ENCODE peak calls at places on chromosomes 11 and 22, in eight cellular contexts. G is effector memory CD4-positive, alpha-beta T cell; P is neural progenitor cell; D is upper lobe of right lung; E is HCT116; B is Panc1; F is lung; A is left ventricle myocardium inferior. J is an unnamed sample.

GRCh38 chr22:41481131-41481830 is 12.4 kb downstream of the ACO2 start:
- DNase-seq in D (no peak), B (peak; percentile 4), G (no peak), F (peak; percentile 61), P (no peak), A (peak; percentile 24), E (no peak), J (no peak)

GRCh38 chr11:66411323-66411722 is 9.5 kb upstream of the NPAS4 start:
- DNase-seq in G (no peak), A (no peak), P (no peak), B (no peak), E (no peak), F (no peak), D (no peak), J (no peak)

GRCh38 chr11:89235976-89236375 is 58.3 kb downstream of the TYR start:
- DNase-seq in F (no peak), P (no peak), A (no peak), E (no peak), G (no peak), D (no peak), B (no peak), J (no peak)

GRCh38 chr11:116733959-116734517 is 38.7 kb downstream of the BUD13 start:
- DNase-seq in P (peak; percentile 36), G (no peak), D (no peak), F (no peak), E (no peak), B (no peak), A (no peak), J (no peak)

GRCh38 chr11:123833095-123833494 is 26.9 kb upstream of the OR6M1 start:
- DNase-seq in D (no peak), G (no peak), F (no peak), A (no peak), B (no peak), E (no peak), P (no peak), J (no peak)

GRCh38 chr11:70226967-70227366 is 23.9 kb downstream of the FADD start:
- DNase-seq in F (no peak), G (no peak), D (no peak), B (no peak), P (peak; percentile 49), E (peak; percentile 23), A (no peak), J (no peak)

GRCh38 chr11:8106679-8107078 is 25.7 kb downstream of the TUB start:
- DNase-seq in E (no peak), D (no peak), F (no peak), G (no peak), A (peak; percentile 54), P (no peak), B (no peak), J (no peak)

GRCh38 chr11:46590740-46591606 is 2.9 kb downstream of the AMBRA1 start:
- DNase-seq in P (no peak), F (no peak), E (no peak), D (no peak), A (no peak), G (no peak), B (no peak), J (no peak)

GRCh38 chr11:119772581-119772980 is 43.6 kb upstream of the NECTIN1 start:
- DNase-seq in F (no peak), B (no peak), A (no peak), D (peak; percentile 8), E (no peak), G (no peak), P (no peak), J (no peak)

GRCh38 chr11:123494195-123495050 is 64.4 kb downstream of the GRAMD1B start:
- DNase-seq in F (no peak), B (no peak), G (no peak), E (no peak), P (peak; percentile 80), D (no peak), A (no peak), J (no peak)

GRCh38 chr11:9609841-9610240 is 36.4 kb downstream of the WEE1 start:
- DNase-seq in B (no peak), P (no peak), D (no peak), F (no peak), G (no peak), A (no peak), E (no peak), J (no peak)

GRCh38 chr11:60942207-60942606 is 9.8 kb downstream of the SLC15A3 start:
- DNase-seq in F (no peak), E (no peak), A (no peak), B (no peak), D (no peak), G (no peak), P (no peak), J (no peak)

GRCh38 chr22:24156146-24156914 is 25.0 kb upstream of the SUSD2 start:
- DNase-seq in A (peak; percentile 39), F (no peak), G (peak; percentile 56), D (peak; percentile 82), P (peak; percentile 71), B (no peak), E (no peak), J (no peak)

GRCh38 chr11:12195773-12196172 is 85.4 kb downstream of the MICAL2 start:
- DNase-seq in B (no peak), E (no peak), P (no peak), G (peak; percentile 42), F (no peak), A (no peak), D (no peak), J (no peak)

GRCh38 chr11:127454856-127455255 is 454.3 kb upstream of the KIRREL3 start:
- DNase-seq in G (no peak), A (no peak), D (no peak), E (no peak), P (peak; percentile 20), B (no peak), F (no peak), J (no peak)

GRCh38 chr11:66015094-66015881 is 3.5 kb downstream of the CST6 start:
- DNase-seq in P (no peak), B (no peak), F (no peak), E (peak; percentile 56), D (no peak), A (peak; percentile 32), G (no peak), J (no peak)

GRCh38 chr22:46848227-46848626 is 85.8 kb downstream of the TBC1D22A start:
- DNase-seq in P (no peak), F (peak; percentile 10), E (no peak), A (no peak), G (no peak), B (no peak), D (no peak), J (no peak)

GRCh38 chr22:30717331-30717921 is 22.8 kb downstream of the OSBP2 start:
- DNase-seq in F (no peak), B (no peak), P (no peak), A (no peak), E (peak; percentile 54), D (no peak), G (no peak), J (no peak)

GRCh38 chr11:130677486-130678153 is 229.2 kb downstream of the ADAMTS15 start:
- DNase-seq in D (no peak), F (no peak), B (no peak), P (peak; percentile 13), E (no peak), A (peak; percentile 23), G (no peak), J (peak; percentile 18)

GRCh38 chr11:118095493-118095892 is 8.7 kb upstream of the SMIM35 start:
- DNase-seq in G (no peak), F (no peak), P (no peak), E (no peak), B (no peak), A (no peak), D (no peak), J (no peak)
- H3K4me1 ChIP-seq in G (no peaks in the 10 kb centered on the region), F (peaks cover 3% of the 10 kb centered on the region), P (peaks cover 19% of the 10 kb centered on the region), E (no peaks in the 10 kb centered on the region), B (no peaks in the 10 kb centered on the region), A (peaks cover 12% of the 10 kb centered on the region), D (no peaks in the 10 kb centered on the region), J (peaks cover 4% of the 10 kb centered on the region)

DNA sequence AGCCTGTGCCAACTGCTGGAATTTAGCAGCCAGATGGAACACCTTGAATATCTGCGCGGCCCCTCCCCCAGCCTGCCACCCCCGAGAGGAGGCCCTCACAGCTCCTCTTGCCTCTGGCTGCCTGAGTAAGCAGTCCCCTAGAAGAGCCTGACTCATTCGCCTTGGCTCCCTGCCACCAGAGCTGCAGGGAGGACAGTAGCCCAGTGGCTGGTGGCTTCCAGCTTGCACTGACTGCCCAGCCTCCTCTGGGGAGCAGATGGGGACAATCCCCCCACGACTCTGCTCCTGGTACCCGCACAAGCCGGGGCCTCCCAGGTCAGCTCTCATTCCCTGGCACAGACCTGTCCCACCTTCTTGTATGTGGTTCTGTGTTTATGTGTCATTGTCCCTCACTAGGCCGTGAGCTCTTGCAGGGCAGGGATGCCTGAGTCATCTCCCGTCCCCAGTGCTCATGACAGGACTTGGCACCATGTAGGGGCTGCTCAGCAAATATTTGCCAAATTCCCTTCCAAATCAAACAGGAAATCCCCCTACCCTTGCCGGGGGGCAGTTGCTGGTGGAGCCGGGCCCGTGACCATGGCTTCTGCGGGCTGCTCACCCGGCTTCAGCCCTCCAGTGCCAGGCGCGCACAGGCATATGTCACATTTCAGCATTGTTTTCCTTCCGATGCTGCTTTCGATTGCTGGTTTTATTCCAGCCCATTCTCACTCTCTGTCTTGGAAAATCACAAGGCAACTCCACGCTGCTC is 43.6 kb downstream of the CACNG2 start:
- DNase-seq in E (peak; percentile 91), A (peak; percentile 88), F (peak; percentile 94), B (peak; percentile 78), G (no peak), D (peak; percentile 94), P (no peak), J (no peak)
- H3K4me3 ChIP-seq in E (peak overlapping the region; percentile 10), A (no peak overlapping the region), F (no peak overlapping the region), B (no peak overlapping the region), G (no peak overlapping the region), D (no peak overlapping the region), P (no peak overlapping the region), J (no peak overlapping the region)

GRCh38 chr22:19473578-19473977 is 5.4 kb downstream of the UFD1 start:
- DNase-seq in P (no peak), E (no peak), F (no peak), D (no peak), B (no peak), A (no peak), G (no peak), J (no peak)

GRCh38 chr22:19478086-19478392 is 954 bp downstream of the UFD1 start:
- DNase-seq in D (no peak), B (no peak), E (no peak), A (no peak), F (no peak), P (no peak), G (no peak), J (no peak)

GRCh38 chr22:19477321-19478085 is 1.5 kb downstream of the UFD1 start:
- DNase-seq in F (no peak), P (no peak), E (no peak), G (no peak), D (no peak), A (no peak), B (no peak), J (no peak)

GRCh38 chr22:19478466-19479357 is at the start of gene UFD1:
- DNase-seq in D (peak; percentile 93), A (peak; percentile 85), B (no peak), G (peak; percentile 65), P (peak; percentile 95), E (no peak), F (peak; percentile 85), J (peak; percentile 13)

GRCh38 chr22:19476023-19476422 is 3.0 kb downstream of the UFD1 start:
- DNase-seq in B (no peak), F (no peak), P (no peak), A (no peak), D (no peak), G (no peak), E (no peak), J (no peak)
- H3K36me3 ChIP-seq in B (peaks cover 6% of the 10 kb centered on the region), F (peaks cover 14% of the 10 kb centered on the region), P (no peaks in the 10 kb centered on the region), A (peaks cover 47% of the 10 kb centered on the region), D (peaks cover 37% of the 10 kb centered on the region), G (peaks cover 42% of the 10 kb centered on the region), E (peaks cover 43% of the 10 kb centered on the region), J (peaks cover 19% of the 10 kb centered on the region)

GRCh38 chr11:1510928-1511327 is 24.3 kb upstream of the MOB2 start:
- DNase-seq in F (no peak), E (no peak), P (no peak), G (no peak), A (peak; percentile 0), B (no peak), D (no peak), J (no peak)
- H3K4me1 ChIP-seq in F (peaks cover 24% of the 10 kb centered on the region), E (peaks cover 10% of the 10 kb centered on the region), P (peaks cover 24% of the 10 kb centered on the region), G (peaks cover 13% of the 10 kb centered on the region), A (peaks cover 75% of the 10 kb centered on the region), B (peaks cover 36% of the 10 kb centered on the region), D (peaks cover 59% of the 10 kb centered on the region), J (peaks cover 7% of the 10 kb centered on the region)